ENCODE peak calls at places on chromosomes 1 and 21, in seven cellular contexts. Z is left lung, O is body of pancreas, G is suprapubic skin, F is fibroblast of mammary gland, P is heart left ventricle, W is kidney epithelial cell. N is an unnamed sample.

GRCh38 chr1:32291145-32291707 is 657 bp upstream of the HDAC1 start:
- DNase-seq in F (peak), Z (no peak), P (no peak), G (no peak), W (no peak), O (no peak), N (peak)

GRCh38 chr1:154628122-154628405 is 20.1 kb upstream of the ADAR start:
- DNase-seq in O (no peak), P (no peak), F (no peak), G (no peak), Z (no peak), W (no peak), N (no peak)

GRCh38 chr1:3192825-3193224 is 123.8 kb downstream of the PRDM16 start:
- DNase-seq in G (no peak), P (no peak), F (no peak), W (no peak), O (no peak), Z (no peak), N (no peak)

GRCh38 chr1:172809751-172810150 is 150.8 kb downstream of the FASLG start:
- DNase-seq in G (no peak), F (no peak), W (no peak), P (no peak), O (no peak), Z (no peak), N (no peak)

GRCh38 chr1:167499657-167500056 is 18.7 kb downstream of the CD247 start:
- DNase-seq in P (no peak), F (no peak), Z (no peak), G (no peak), W (no peak), O (no peak), N (no peak)

GRCh38 chr1:193697105-193697762 is 510.8 kb upstream of the B3GALT2 start:
- DNase-seq in G (no peak), F (no peak), Z (no peak), O (no peak), P (no peak), W (no peak), N (no peak)

GRCh38 chr21:18772404-18772803 is 368.8 kb upstream of the TMPRSS15 start:
- DNase-seq in W (peak), F (peak), P (no peak), G (no peak), Z (no peak), O (no peak), N (peak)

GRCh38 chr1:185741551-185741950 is 7.4 kb downstream of the HMCN1 start:
- DNase-seq in O (no peak), G (no peak), F (peak), Z (no peak), W (no peak), P (no peak), N (peak)

GRCh38 chr1:108079550-108079949 is 114.6 kb upstream of the VAV3 start:
- DNase-seq in W (no peak), F (no peak), Z (no peak), G (no peak), O (no peak), P (no peak), N (no peak)

GRCh38 chr1:97499667-97500066 is 421.2 kb downstream of the DPYD start:
- DNase-seq in P (no peak), O (no peak), W (no peak), F (peak), G (no peak), Z (no peak), N (peak)

GRCh38 chr1:178784131-178784536 is 59.1 kb downstream of the RALGPS2 start:
- DNase-seq in G (no peak), F (peak), W (no peak), Z (no peak), O (no peak), P (no peak), N (no peak)

GRCh38 chr1:25442178-25442577 is 11.5 kb downstream of the MACO1 start:
- DNase-seq in Z (no peak), G (no peak), P (no peak), F (peak), W (no peak), O (no peak), N (peak)

GRCh38 chr1:81731989-81732388 is 68.7 kb upstream of the ADGRL2 start:
- DNase-seq in W (peak), O (no peak), F (peak), Z (no peak), P (no peak), G (no peak), N (peak)

GRCh38 chr1:24989082-24989481 is 59.0 kb upstream of the RUNX3 start:
- DNase-seq in F (no peak), P (no peak), O (no peak), W (no peak), Z (no peak), G (no peak), N (no peak)

GRCh38 chr1:56185493-56185892 is 393.9 kb downstream of the PLPP3 start:
- DNase-seq in W (no peak), Z (no peak), F (no peak), P (no peak), G (no peak), O (no peak), N (no peak)

DNA sequence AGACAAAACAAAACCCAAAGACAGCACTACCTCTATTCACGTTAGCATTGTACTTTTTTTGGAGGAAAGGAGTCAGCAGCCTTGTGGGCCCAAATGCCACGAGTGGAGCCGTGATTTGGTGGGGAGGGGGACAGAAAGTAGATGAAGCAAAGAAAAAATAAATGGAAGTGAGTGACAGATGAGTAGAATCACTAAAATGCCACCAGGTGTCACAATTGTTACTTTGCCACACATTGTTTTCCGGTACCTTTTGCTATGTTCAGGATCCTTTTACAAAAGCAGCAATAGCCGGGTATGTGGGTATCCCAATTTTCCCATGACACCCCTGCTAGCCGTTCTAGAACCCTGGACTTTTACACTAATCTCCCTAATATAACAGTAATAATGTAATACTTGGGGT is 85.0 kb upstream of the AK4 start:
- DNase-seq in P (no peak), O (no peak), F (no peak), G (no peak), Z (no peak), W (no peak), N (no peak)
- TF ChIP-seq CTCF in P (no peak), O (peak), F (no peak), G (no peak), Z (no peak), W (peak), N (no peak)

GRCh38 chr1:230646710-230647302 is 4.5 kb downstream of the COG2 start:
- DNase-seq in G (no peak), P (no peak), O (no peak), W (no peak), Z (no peak), F (no peak), N (no peak)
- H3K4me3 ChIP-seq in G (no peak), P (no peak), O (no peak), W (no peak), Z (no peak), F (no peak), N (no peak)

GRCh38 chr1:189150624-189151023 is 1327.0 kb downstream of the BRINP3 start:
- DNase-seq in F (no peak), W (no peak), O (no peak), G (no peak), P (no peak), Z (no peak), N (no peak)

GRCh38 chr1:189152685-189153084 is 1325.0 kb downstream of the BRINP3 start:
- DNase-seq in O (no peak), G (no peak), F (no peak), P (no peak), W (no peak), Z (no peak), N (no peak)

GRCh38 chr1:189151361-189151760 is 1326.3 kb downstream of the BRINP3 start:
- DNase-seq in O (no peak), G (no peak), P (no peak), W (no peak), Z (no peak), F (no peak), N (no peak)

GRCh38 chr1:189149547-189150375 is 1327.9 kb downstream of the BRINP3 start:
- DNase-seq in W (no peak), P (no peak), F (no peak), O (no peak), Z (peak), G (no peak), N (no peak)
- TF ChIP-seq CTCF in W (no peak), P (no peak), F (no peak), O (peak), Z (no peak), G (no peak), N (no peak)

GRCh38 chr1:156337052-156337887 is 822 bp downstream of the CCT3 start:
- DNase-seq in P (no peak), F (peak), O (no peak), G (no peak), W (no peak), Z (no peak), N (peak)

GRCh38 chr1:156338180-156338973 is at the start of the genes CCT3 and TSACC:
- DNase-seq in G (peak), P (peak), F (peak), O (peak), Z (peak), W (peak), N (peak)

GRCh38 chr1:156337888-156338179 is 258 bp downstream of the CCT3 start:
- DNase-seq in P (no peak), W (no peak), O (no peak), Z (no peak), F (no peak), G (no peak), N (no peak)

GRCh38 chr1:156336242-156336641 is 1.9 kb downstream of the CCT3 start:
- DNase-seq in Z (no peak), W (no peak), O (no peak), G (no peak), F (no peak), P (no peak), N (no peak)
- H3K4me3 ChIP-seq in Z (no peak), W (peak), O (no peak), G (no peak), F (peak), P (no peak), N (peak)

GRCh38 chr1:78483903-78484302 is 6.9 kb upstream of the PTGFR start:
- DNase-seq in Z (peak), F (peak), O (no peak), G (no peak), W (no peak), P (no peak), N (peak)
- TF ChIP-seq CTCF in Z (no peak), F (no peak), O (no peak), G (no peak), W (no peak), P (no peak), N (no peak)

GRCh38 chr1:29218223-29218622 is 12.5 kb downstream of the MECR start:
- DNase-seq in Z (no peak), W (no peak), F (peak), O (no peak), G (no peak), P (no peak), N (peak)

GRCh38 chr1:29217633-29218032 is 13.1 kb downstream of the MECR start:
- DNase-seq in F (no peak), G (no peak), Z (no peak), O (no peak), W (no peak), P (no peak), N (no peak)

GRCh38 chr1:29224438-29224837 is 6.3 kb downstream of the MECR start:
- DNase-seq in G (no peak), W (no peak), O (no peak), P (no peak), Z (no peak), F (no peak), N (no peak)

GRCh38 chr1:29222686-29223085 is 8.0 kb downstream of the MECR start:
- DNase-seq in W (no peak), O (no peak), F (no peak), Z (no peak), G (no peak), P (no peak), N (no peak)

DNA sequence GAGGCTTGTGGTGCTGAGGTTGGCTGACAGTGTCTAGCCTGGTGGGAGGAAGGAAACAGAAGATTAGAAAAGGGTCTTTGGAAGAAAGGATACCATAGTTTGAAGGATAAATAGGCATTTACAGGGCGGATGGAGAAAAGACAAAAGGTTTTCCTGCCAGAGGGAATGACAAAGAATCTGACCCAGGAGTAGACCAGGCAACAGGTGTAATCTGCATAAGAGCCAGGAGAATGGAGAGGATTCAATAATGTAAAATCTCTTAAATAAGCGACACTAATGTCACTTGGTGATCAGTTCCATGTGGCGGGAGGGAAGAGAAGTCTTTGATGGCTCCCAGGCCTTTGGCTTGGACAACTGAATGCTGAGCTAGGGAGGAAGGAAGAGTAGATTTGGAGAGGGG is 9.4 kb downstream of the MECR start:
- DNase-seq in F (no peak), W (no peak), G (no peak), P (no peak), Z (no peak), O (no peak), N (no peak)
- H3K4me3 ChIP-seq in F (no peak), W (no peak), G (no peak), P (no peak), Z (no peak), O (no peak), N (no peak)

GRCh38 chr1:200873116-200873670 is 412 bp downstream of the GPR25 start:
- DNase-seq in Z (peak), F (no peak), P (no peak), W (no peak), O (no peak), G (no peak), N (no peak)
- TF ChIP-seq CTCF in Z (no peak), F (no peak), P (no peak), W (no peak), O (no peak), G (no peak), N (no peak)

DNA sequence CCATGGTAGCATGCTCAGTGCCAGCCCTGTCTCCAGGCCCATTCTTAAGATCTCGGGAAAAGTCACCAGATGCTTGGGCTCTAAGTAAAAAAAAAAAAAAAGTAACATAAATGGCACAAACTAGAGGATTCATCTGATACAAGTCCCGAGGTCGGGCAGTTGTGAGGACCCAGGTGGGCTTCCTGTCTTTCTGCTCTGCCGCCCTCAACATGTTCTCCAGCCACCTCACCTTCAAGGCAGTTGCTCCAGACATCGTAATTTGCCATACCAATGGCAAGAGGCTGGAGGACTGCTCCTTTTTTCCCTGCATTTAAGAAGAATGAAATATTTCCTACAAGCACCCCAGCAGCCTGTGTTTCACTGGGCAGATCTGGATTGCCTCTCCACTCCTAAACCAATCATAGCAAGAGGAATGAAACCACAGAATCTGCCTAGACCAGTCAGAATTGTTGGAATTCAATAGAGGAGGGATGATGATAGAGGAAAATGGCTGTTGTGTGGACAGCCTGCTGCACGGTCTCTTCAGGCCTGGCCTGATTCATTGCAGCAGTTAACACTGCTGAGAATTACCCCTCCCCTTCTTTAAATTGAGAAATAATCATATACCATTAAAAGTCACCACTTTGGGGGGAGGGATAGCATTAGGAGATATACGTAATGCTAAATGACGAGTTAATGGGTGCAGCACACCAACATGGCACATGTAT is 5.4 kb downstream of the HMGN2 start:
- DNase-seq in G (no peak), P (no peak), W (no peak), O (no peak), F (peak), Z (no peak), N (no peak)
- H3K4me3 ChIP-seq in G (no peak), P (no peak), W (no peak), O (no peak), F (no peak), Z (no peak), N (no peak)

N was measured in cardiac fibroblast.